ENCODE peak calls at places on chromosomes 4 and X, in four cellular contexts. I is H9, R is mesenchymal stem cell, V is IMR-90. P is an unnamed sample.

GRCh38 chrX:69031181-69031580 is 134.1 kb downstream of the PJA1 start:
- DNase-seq in I (peak; percentile 71), R (no peak), V (no peak), P (peak; percentile 21)

GRCh38 chr4:94523617-94524016 is 71.9 kb downstream of the PDLIM5 start:
- DNase-seq in I (no peak), R (peak; percentile 71), V (peak; percentile 59), P (no peak)

GRCh38 chr4:129929984-129930383 is 834.0 kb downstream of the C4orf33 start:
- DNase-seq in I (peak; percentile 29), R (no peak), V (no peak), P (no peak)

GRCh38 chr4:100738388-100739165 is 220.8 kb upstream of the EMCN start:
- DNase-seq in I (no peak), R (peak; percentile 63), V (peak; percentile 68), P (no peak)

GRCh38 chrX:119247702-119248101 is 11.6 kb downstream of the PGRMC1 start:
- DNase-seq in I (no peak), R (no peak), V (no peak), P (no peak)

GRCh38 chr4:72489267-72489666 is 79.8 kb downstream of the ADAMTS3 start:
- DNase-seq in I (no peak), R (no peak), V (peak; percentile 4), P (no peak)

GRCh38 chr4:134027931-134028330 is 173.7 kb downstream of the PABPC4L start:
- DNase-seq in I (no peak), R (peak; percentile 64), V (peak; percentile 69), P (no peak)

GRCh38 chrX:132837971-132838370 is 120.5 kb downstream of the HS6ST2 start:
- DNase-seq in I (no peak), R (no peak), V (no peak), P (no peak)

GRCh38 chrX:108001218-108001814 is 19.1 kb upstream of the TEX13B start:
- DNase-seq in I (no peak), R (peak; percentile 45), V (peak; percentile 36), P (no peak)

GRCh38 chr4:81486502-81486901 is 14.8 kb upstream of the RASGEF1B start:
- DNase-seq in I (peak; percentile 60), R (no peak), V (no peak), P (no peak)

GRCh38 chr4:3792813-3793212 is 26.6 kb downstream of the ADRA2C start:
- DNase-seq in I (peak; percentile 85), R (no peak), V (no peak), P (no peak)

DNA sequence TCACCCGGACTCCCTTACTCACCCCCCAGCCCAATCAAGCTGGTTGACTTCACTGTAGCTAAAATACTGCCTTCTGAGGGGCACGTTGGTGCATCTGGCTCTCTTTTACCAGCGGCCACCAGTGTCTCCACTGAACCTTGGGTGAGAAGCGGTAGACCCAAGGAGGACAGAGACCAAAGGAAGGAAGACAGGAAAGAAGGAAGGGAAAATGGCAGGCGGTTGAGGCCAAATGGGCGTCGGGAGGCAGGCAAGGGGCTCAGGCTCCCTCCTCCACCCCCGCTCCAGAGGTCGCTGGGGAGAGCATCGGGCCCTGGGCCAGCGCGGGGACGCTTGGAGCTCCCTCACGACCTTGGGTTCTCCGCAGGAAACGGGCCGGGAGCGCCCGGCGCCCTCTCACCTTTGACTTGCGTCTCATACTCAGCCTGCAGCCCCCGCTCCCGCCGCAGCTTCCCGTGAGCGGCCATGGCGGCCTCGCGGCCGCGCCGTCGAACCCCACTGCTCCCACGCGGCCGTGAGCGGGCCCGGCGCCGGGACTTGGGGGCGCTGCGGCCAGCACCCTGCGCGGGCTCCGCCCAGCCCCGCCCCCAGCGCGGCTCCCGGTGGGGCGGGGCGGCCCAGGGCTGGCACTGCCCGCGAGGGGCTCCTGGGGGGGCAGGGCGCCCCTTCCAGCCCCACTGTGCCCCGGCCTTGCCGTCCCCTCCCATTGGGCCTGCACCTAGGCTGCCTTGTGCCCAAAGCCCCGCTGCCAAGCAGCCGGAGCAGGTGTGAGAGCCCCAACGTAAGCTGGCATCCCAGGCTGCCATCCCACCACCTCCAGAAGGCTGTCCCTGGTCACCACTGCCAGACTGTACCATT is at the start of gene ARHGAP4:
- DNase-seq in I (peak; percentile 39), R (no peak), V (no peak), P (no peak)
- H2BK15ac ChIP-seq in I (no peak within 1 kb of the TSS), R (peak within 1 kb of the TSS; percentile 80), V (no peak within 1 kb of the TSS), P (peak within 1 kb of the TSS; percentile 37)

GRCh38 chr4:174403177-174403543 is 119.1 kb downstream of the HPGD start:
- DNase-seq in I (no peak), R (no peak), V (no peak), P (no peak)
- H2BK15ac ChIP-seq in I (no peak overlapping the region), R (no peak overlapping the region), V (no peak overlapping the region), P (no peak overlapping the region)

DNA sequence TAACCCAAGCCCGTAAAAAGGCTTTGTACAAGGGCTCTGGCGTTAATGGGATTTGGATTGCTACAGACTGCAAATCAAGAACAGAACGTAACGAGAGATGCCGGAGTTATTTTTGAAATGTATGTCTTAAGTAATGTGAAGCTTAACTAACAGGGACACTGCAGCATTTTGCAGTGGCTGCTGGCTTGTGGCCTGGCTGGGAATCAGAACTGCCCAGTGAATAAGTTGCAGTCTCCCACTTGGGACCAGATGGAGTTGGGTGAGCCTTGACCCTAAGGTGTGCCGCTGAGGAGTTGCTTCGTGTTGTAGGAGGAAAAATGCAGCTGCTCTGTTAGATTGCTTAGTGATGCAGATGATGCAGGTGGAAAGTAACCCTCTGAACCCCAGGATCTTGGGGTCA is 318.3 kb downstream of the DHX15 start:
- DNase-seq in I (no peak), R (no peak), V (no peak), P (no peak)
- H2BK15ac ChIP-seq in I (no peak overlapping the region), R (no peak overlapping the region), V (no peak overlapping the region), P (no peak overlapping the region)

GRCh38 chrX:150227321-150227860 is 135.7 kb upstream of the MAMLD1 start:
- DNase-seq in I (no peak), R (no peak), V (no peak), P (no peak)
- H2BK15ac ChIP-seq in I (no peak overlapping the region), R (no peak overlapping the region), V (no peak overlapping the region), P (no peak overlapping the region)

GRCh38 chr4:16085822-16086221 is 2.0 kb upstream of the PROM1 start:
- DNase-seq in I (no peak), R (no peak), V (no peak), P (no peak)
- H2BK15ac ChIP-seq in I (no peak overlapping the region), R (no peak overlapping the region), V (no peak overlapping the region), P (no peak overlapping the region)

GRCh38 chr4:53321151-53321987 is 44.5 kb downstream of the SCFD2 start:
- DNase-seq in I (no peak), R (peak; percentile 86), V (peak; percentile 86), P (no peak)

GRCh38 chr4:53322696-53323095 is 43.2 kb downstream of the SCFD2 start:
- DNase-seq in I (no peak), R (no peak), V (no peak), P (no peak)

GRCh38 chr4:53326535-53326934 is 39.3 kb downstream of the SCFD2 start:
- DNase-seq in I (no peak), R (no peak), V (no peak), P (no peak)

DNA sequence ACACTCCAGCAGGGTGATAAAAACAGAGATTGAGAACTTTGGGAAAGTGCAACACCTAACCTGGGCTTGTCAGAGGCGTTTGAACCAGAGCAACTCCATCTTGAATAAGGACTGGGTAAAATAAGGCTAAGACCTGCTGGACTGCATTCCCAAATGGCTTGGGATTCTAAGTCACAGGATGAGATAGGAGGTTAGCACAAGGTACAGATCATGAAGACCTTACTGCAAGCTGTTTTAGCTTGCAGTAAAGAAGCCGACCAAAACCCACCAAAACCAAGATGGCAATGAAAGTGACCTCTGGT is 43.9 kb downstream of the SCFD2 start:
- DNase-seq in I (no peak), R (no peak), V (no peak), P (no peak)
- H2BK15ac ChIP-seq in I (no peak overlapping the region), R (no peak overlapping the region), V (peak overlapping the region; percentile 96), P (no peak overlapping the region)

DNA sequence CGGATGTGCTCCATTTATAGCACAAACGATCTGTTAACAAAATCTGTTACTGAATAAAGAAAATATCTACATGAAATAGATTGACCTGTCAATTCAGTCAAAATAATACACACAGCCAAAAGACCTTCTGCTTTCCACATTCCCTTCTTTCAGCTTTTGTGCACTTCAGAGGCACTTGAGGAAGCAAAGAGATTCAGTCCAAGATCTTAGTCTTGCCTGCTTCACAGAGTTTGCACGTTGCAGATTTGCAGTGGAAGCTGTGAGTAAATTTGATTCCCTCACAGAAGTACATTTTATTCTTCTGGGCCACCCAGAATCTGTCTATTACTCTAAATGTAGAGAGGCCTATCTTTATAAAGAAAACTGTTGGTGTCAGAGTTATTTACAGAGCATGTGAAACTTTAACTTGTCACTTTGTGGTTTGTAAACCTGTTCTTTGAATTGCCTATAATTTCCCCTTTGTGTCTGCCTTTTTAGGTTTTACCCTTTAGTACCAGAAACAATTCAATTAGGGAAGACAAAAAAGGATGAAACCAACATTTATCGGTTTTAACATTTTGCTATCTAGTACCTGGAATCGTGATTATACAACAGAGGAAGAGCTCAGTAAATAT is 15.5 kb downstream of the SPRY1 start:
- DNase-seq in I (no peak), R (no peak), V (no peak), P (no peak)
- H2BK15ac ChIP-seq in I (no peak overlapping the region), R (no peak overlapping the region), V (peak overlapping the region; percentile 78), P (no peak overlapping the region)

GRCh38 chr4:783133-783541 is 42.8 kb downstream of the CPLX1 start:
- DNase-seq in I (no peak), R (no peak), V (no peak), P (no peak)

GRCh38 chr4:786074-786741 is 39.7 kb downstream of the CPLX1 start:
- DNase-seq in I (no peak), R (no peak), V (no peak), P (no peak)

GRCh38 chr4:785332-786073 is 40.4 kb downstream of the CPLX1 start:
- DNase-seq in I (peak; percentile 77), R (no peak), V (no peak), P (no peak)

GRCh38 chr4:786861-787300 is 39.0 kb downstream of the CPLX1 start:
- DNase-seq in I (no peak), R (no peak), V (no peak), P (no peak)

DNA sequence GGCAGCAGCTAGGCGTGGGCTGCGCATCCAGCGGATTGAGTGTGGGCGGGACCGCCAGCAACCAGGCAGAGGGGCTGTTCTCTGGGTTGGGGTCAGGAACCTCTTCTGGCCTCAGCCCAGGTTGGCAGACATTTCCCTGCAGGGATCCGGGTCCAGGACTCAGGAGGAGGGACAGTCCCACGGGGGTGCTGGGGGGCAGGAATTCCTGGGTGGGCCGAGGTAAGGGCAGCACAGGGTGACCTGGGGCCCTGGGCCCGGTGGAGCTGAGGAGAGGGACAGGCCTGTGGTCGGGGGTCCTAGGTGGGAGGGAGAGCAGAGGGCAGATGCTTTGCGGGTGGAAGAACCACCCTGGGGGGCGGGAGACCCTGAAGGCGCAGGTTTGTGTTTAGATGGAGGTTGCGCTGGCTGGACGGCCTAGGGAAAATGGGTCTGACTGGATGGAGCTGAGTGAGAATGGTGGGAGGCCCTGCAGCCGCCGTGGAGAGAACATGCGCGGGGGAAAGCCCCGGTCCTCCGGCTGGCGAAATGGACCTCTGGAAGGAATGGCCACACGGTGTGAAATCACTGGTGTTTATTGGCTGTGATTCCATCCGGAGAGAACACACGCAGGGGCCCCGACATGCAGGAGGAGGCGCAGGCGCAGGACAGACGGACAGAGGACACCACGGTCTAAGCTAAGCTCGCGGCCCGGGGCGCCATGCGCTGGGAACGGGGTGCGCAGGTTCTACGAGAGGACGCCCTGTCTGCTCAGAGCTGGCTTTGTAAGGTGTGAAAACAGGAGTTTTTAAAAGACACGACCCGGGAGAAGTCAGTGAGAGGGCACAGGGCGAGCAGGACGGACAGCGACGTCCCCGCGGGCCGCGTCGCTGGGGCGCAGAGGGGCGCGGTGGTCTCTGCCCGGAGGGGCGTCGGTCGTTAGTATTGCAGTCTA is 41.3 kb downstream of the CPLX1 start:
- DNase-seq in I (no peak), R (no peak), V (no peak), P (no peak)
- H2BK15ac ChIP-seq in I (no peak overlapping the region), R (no peak overlapping the region), V (no peak overlapping the region), P (no peak overlapping the region)

P was measured in neuronal stem cell.